ENCODE peak calls at places on chromosomes 11 and 22, in ten cellular contexts. C is right lobe of liver, F is astrocyte, E is breast epithelium, D is foreskin fibroblast, K is uterus, T is A549, A is upper lobe of right lung, Y is lower leg skin, R is HFF-Myc. M is an unnamed sample.

GRCh38 chr11:111975076-111975806 is 38.1 kb downstream of the DIXDC1 start:
- DNase-seq in C (no peak), F (no peak), E (no peak), D (peak; percentile 36), K (no peak), T (peak; percentile 4), A (no peak), Y (no peak), R (no peak), M (no peak)

GRCh38 chr11:111427471-111427912 is 48.4 kb upstream of the POU2AF1 start:
- DNase-seq in C (no peak), F (no peak), E (no peak), D (peak; percentile 17), K (peak; percentile 63), T (no peak), A (no peak), Y (no peak), R (no peak), M (no peak)

GRCh38 chr11:69351460-69351859 is 57.5 kb downstream of the MYEOV start:
- DNase-seq in C (no peak), F (peak; percentile 83), E (no peak), D (peak; percentile 73), K (no peak), T (no peak), A (no peak), Y (no peak), R (no peak), M (peak; percentile 82)

GRCh38 chr11:106281455-106282173 is 204.2 kb downstream of the AASDHPPT start:
- DNase-seq in C (no peak), F (peak; percentile 90), E (no peak), D (peak; percentile 92), K (no peak), T (peak; percentile 34), A (no peak), Y (no peak), R (peak; percentile 78), M (peak; percentile 90)

GRCh38 chr11:103949781-103950180 is 86.7 kb upstream of the DDI1 start:
- DNase-seq in C (no peak), F (no peak), E (no peak), D (no peak), K (no peak), T (peak; percentile 16), A (no peak), Y (no peak), R (no peak), M (no peak)

GRCh38 chr11:76860539-76861475 is at the start of gene ACER3:
- DNase-seq in C (peak; percentile 97), F (peak; percentile 62), E (peak; percentile 90), D (peak; percentile 95), K (peak; percentile 90), T (peak; percentile 90), A (peak; percentile 97), Y (peak; percentile 84), R (peak; percentile 38), M (peak; percentile 85)

GRCh38 chr11:123111465-123111864 is 49.5 kb upstream of the HSPA8 start:
- DNase-seq in C (no peak), F (peak; percentile 46), E (no peak), D (peak; percentile 64), K (no peak), T (peak; percentile 58), A (no peak), Y (no peak), R (no peak), M (peak; percentile 42)

GRCh38 chr11:126063510-126063858 is 818 bp upstream of the CDON start:
- DNase-seq in C (peak; percentile 63), F (no peak), E (no peak), D (no peak), K (no peak), T (no peak), A (no peak), Y (no peak), R (no peak), M (no peak)

GRCh38 chr11:125935056-125935455 is 10.8 kb upstream of the VSIG10L2 start:
- DNase-seq in C (no peak), F (no peak), E (no peak), D (no peak), K (no peak), T (no peak), A (no peak), Y (no peak), R (no peak), M (no peak)

GRCh38 chr11:79080506-79080905 is 360.3 kb downstream of the TENM4 start:
- DNase-seq in C (no peak), F (no peak), E (no peak), D (peak; percentile 61), K (no peak), T (no peak), A (no peak), Y (no peak), R (no peak), M (peak; percentile 26)

GRCh38 chr11:128852327-128853023 is 14.6 kb downstream of the KCNJ1 start:
- DNase-seq in C (peak; percentile 68), F (no peak), E (no peak), D (no peak), K (no peak), T (no peak), A (no peak), Y (no peak), R (no peak), M (no peak)

GRCh38 chr11:38182126-38182907 is 1584.3 kb upstream of the RAG2 start:
- DNase-seq in C (no peak), F (peak; percentile 13), E (no peak), D (peak; percentile 4), K (no peak), T (no peak), A (no peak), Y (no peak), R (no peak), M (no peak)

GRCh38 chr11:122933434-122933833 is 48.2 kb downstream of the BSX start:
- DNase-seq in C (no peak), F (no peak), E (no peak), D (peak; percentile 50), K (peak; percentile 22), T (no peak), A (no peak), Y (peak; percentile 15), R (no peak), M (peak; percentile 75)

GRCh38 chr11:98740335-98740734 is 280.4 kb upstream of the CNTN5 start:
- DNase-seq in C (no peak), F (no peak), E (no peak), D (no peak), K (no peak), T (no peak), A (no peak), Y (no peak), R (no peak), M (no peak)

GRCh38 chr22:26588749-26589366 is 1.1 kb downstream of the TPST2 start:
- DNase-seq in C (no peak), F (no peak), E (no peak), D (no peak), K (no peak), T (no peak), A (no peak), Y (no peak), R (no peak), M (no peak)

GRCh38 chr22:23068832-23069385 is 1.4 kb upstream of the GNAZ start:
- DNase-seq in C (peak; percentile 9), F (no peak), E (no peak), D (no peak), K (peak; percentile 8), T (no peak), A (peak; percentile 51), Y (no peak), R (no peak), M (no peak)

GRCh38 chr11:77820565-77821348 is at the start of the genes AAMDC and RSF1:
- DNase-seq in C (peak; percentile 99), F (peak; percentile 96), E (peak; percentile 96), D (peak; percentile 100), K (peak; percentile 99), T (peak; percentile 97), A (peak; percentile 99), Y (peak; percentile 98), R (peak; percentile 93), M (peak; percentile 99)

GRCh38 chr22:48785792-48786678 is 1041.6 kb downstream of the BRD1 start:
- DNase-seq in C (no peak), F (no peak), E (no peak), D (no peak), K (no peak), T (no peak), A (no peak), Y (peak; percentile 3), R (no peak), M (no peak)

GRCh38 chr11:68145120-68145866 is 24.1 kb upstream of the CHKA start:
- DNase-seq in C (peak; percentile 70), F (no peak), E (peak; percentile 62), D (no peak), K (no peak), T (peak; percentile 53), A (no peak), Y (no peak), R (no peak), M (no peak)

GRCh38 chr11:61598886-61599868 is 18.3 kb upstream of the SYT7 start:
- DNase-seq in C (no peak), F (peak; percentile 82), E (no peak), D (peak; percentile 64), K (peak; percentile 63), T (no peak), A (no peak), Y (no peak), R (no peak), M (peak; percentile 46)

GRCh38 chr22:17774928-17775675 is 833 bp upstream of the BID start:
- DNase-seq in C (no peak), F (no peak), E (no peak), D (no peak), K (no peak), T (no peak), A (no peak), Y (no peak), R (no peak), M (no peak)
- H3K4me3 ChIP-seq in C (no peak overlapping the region), F (no peak overlapping the region), E (peak overlapping the region; percentile 88), D (peak overlapping the region; percentile 72), K (no peak overlapping the region), T (peak overlapping the region; percentile 98), A (no peak overlapping the region), Y (no peak overlapping the region), R (peak overlapping the region; percentile 74), M (no peak overlapping the region)

GRCh38 chr22:43090130-43090789 is 1.1 kb upstream of the TTLL1 start:
- DNase-seq in C (peak; percentile 39), F (peak; percentile 83), E (peak; percentile 41), D (peak; percentile 92), K (peak; percentile 58), T (peak; percentile 93), A (no peak), Y (peak; percentile 69), R (peak; percentile 89), M (peak; percentile 89)
- TF ChIP-seq CTCF in C (peak; percentile 40), F (peak; percentile 43), E (peak; percentile 27), D (peak; percentile 49), K (peak; percentile 12), T (peak; percentile 71), A (peak; percentile 33), Y (no peak), R (peak; percentile 58), M (peak; percentile 70)

GRCh38 chr11:14927146-14927545 is 35.1 kb upstream of the CYP2R1 start:
- DNase-seq in C (no peak), F (peak; percentile 64), E (no peak), D (peak; percentile 64), K (no peak), T (no peak), A (no peak), Y (no peak), R (no peak), M (peak; percentile 85)

GRCh38 chr11:14924291-14924690 is 32.3 kb upstream of the CYP2R1 start:
- DNase-seq in C (no peak), F (no peak), E (no peak), D (no peak), K (no peak), T (no peak), A (no peak), Y (no peak), R (no peak), M (no peak)
- H3K4me3 ChIP-seq in C (no peak overlapping the region), F (no peak overlapping the region), E (no peak overlapping the region), D (no peak overlapping the region), K (no peak overlapping the region), T (no peak overlapping the region), A (no peak overlapping the region), Y (no peak overlapping the region), R (no peak overlapping the region), M (no peak overlapping the region)

GRCh38 chr11:130145975-130146776 is 13.4 kb upstream of the ST14 start:
- DNase-seq in C (peak; percentile 73), F (no peak), E (peak; percentile 80), D (peak; percentile 56), K (no peak), T (peak; percentile 54), A (peak; percentile 86), Y (no peak), R (no peak), M (no peak)
- TF ChIP-seq CTCF in C (peak; percentile 27), F (no peak), E (no peak), D (peak; percentile 21), K (no peak), T (peak; percentile 25), A (peak; percentile 42), Y (no peak), R (peak; percentile 8), M (no peak)

M was measured in AG10803.